ENCODE peak calls at places on chromosomes 5 and 9, in four cellular contexts. C is GM23248, X is PC-3, V is PC-9. M is an unnamed sample.
A peak's percentile ranks its signal among the peaks of the same experiment; 100 is the strongest.

GRCh38 chr9:134455951-134456739 is 129.9 kb downstream of the RXRA start:
- DNase-seq in C (peak; percentile 99), X (peak; percentile 64), V (peak; percentile 79), M (no peak)

GRCh38 chr5:134994560-134995156 is 27.0 kb downstream of the CATSPER3 start:
- DNase-seq in C (no peak), X (no peak), V (no peak), M (no peak)

GRCh38 chr9:135517407-135517822 is 3.8 kb upstream of the LCN1 start:
- DNase-seq in C (no peak), X (no peak), V (no peak), M (no peak)

GRCh38 chr5:131589510-131590348 is 45.3 kb downstream of the RAPGEF6 start:
- DNase-seq in C (peak; percentile 63), X (peak; percentile 41), V (peak; percentile 13), M (peak; percentile 27)

GRCh38 chr5:108036484-108036883 is 345.4 kb downstream of the FBXL17 start:
- DNase-seq in C (no peak), X (no peak), V (no peak), M (no peak)

GRCh38 chr9:93899609-93900435 is 55.3 kb downstream of the BARX1 start:
- DNase-seq in C (no peak), X (no peak), V (no peak), M (no peak)

GRCh38 chr5:139882961-139883539 is 87.4 kb downstream of the PSD2 start:
- DNase-seq in C (no peak), X (no peak), V (no peak), M (no peak)

GRCh38 chr9:93601666-93602065 is 25.3 kb downstream of the PHF2 start:
- DNase-seq in C (no peak), X (no peak), V (no peak), M (no peak)

GRCh38 chr9:38060688-38061087 is 8.3 kb downstream of the SHB start:
- DNase-seq in C (no peak), X (no peak), V (no peak), M (no peak)

GRCh38 chr9:115649991-115650472 is 503.6 kb upstream of the PAPPA start:
- DNase-seq in C (peak; percentile 66), X (no peak), V (no peak), M (no peak)

GRCh38 chr9:37769306-37769705 is 15.6 kb downstream of the EXOSC3 start:
- DNase-seq in C (no peak), X (no peak), V (no peak), M (no peak)

GRCh38 chr5:4533457-4534105 is 606.5 kb upstream of the ADAMTS16 start:
- DNase-seq in C (no peak), X (no peak), V (no peak), M (no peak)

GRCh38 chr5:143147918-143148317 is 255.6 kb downstream of the NR3C1 start:
- DNase-seq in C (no peak), X (no peak), V (no peak), M (no peak)

GRCh38 chr9:104774831-104775573 is 11.1 kb downstream of the NIPSNAP3B start:
- DNase-seq in C (no peak), X (no peak), V (no peak), M (no peak)

GRCh38 chr5:73960023-73960422 is 334.0 kb downstream of the ARHGEF28 start:
- DNase-seq in C (no peak), X (no peak), V (no peak), M (peak; percentile 52)

GRCh38 chr5:79829260-79829659 is 139.6 kb downstream of the CMYA5 start:
- DNase-seq in C (peak; percentile 20), X (no peak), V (no peak), M (no peak)

GRCh38 chr5:31809037-31809910 is 170.3 kb downstream of the PDZD2 start:
- DNase-seq in C (peak; percentile 84), X (peak; percentile 84), V (peak; percentile 67), M (peak; percentile 68)

GRCh38 chr9:15738011-15738410 is 185.2 kb downstream of the CCDC171 start:
- DNase-seq in C (peak; percentile 12), X (no peak), V (no peak), M (no peak)

GRCh38 chr5:995318-995717 is 13.3 kb upstream of the NKD2 start:
- DNase-seq in C (no peak), X (no peak), V (no peak), M (no peak)

GRCh38 chr9:127788337-127789011 is 2.6 kb downstream of the CDK9 start:
- DNase-seq in C (no peak), X (no peak), V (no peak), M (peak; percentile 43)

GRCh38 chr9:129258124-129258822 is 80.2 kb upstream of the IER5L start:
- DNase-seq in C (peak; percentile 96), X (peak; percentile 14), V (peak; percentile 90), M (peak; percentile 96)

GRCh38 chr9:18542837-18543405 is 69.0 kb downstream of the ADAMTSL1 start:
- DNase-seq in C (peak; percentile 70), X (peak; percentile 12), V (no peak), M (no peak)

GRCh38 chr5:31385774-31386537 is 145.9 kb downstream of the DROSHA start:
- DNase-seq in C (no peak), X (peak; percentile 55), V (peak; percentile 70), M (no peak)

GRCh38 chr5:179115845-179116524 is 55.8 kb downstream of the ZNF354C start:
- DNase-seq in C (no peak), X (no peak), V (no peak), M (no peak)

GRCh38 chr9:70959366-70959765 is 162.1 kb downstream of the TRPM3 start:
- DNase-seq in C (no peak), X (no peak), V (no peak), M (no peak)

GRCh38 chr9:15837079-15837679 is 284.3 kb downstream of the CCDC171 start:
- DNase-seq in C (peak; percentile 70), X (peak; percentile 76), V (peak; percentile 3), M (peak; percentile 43)

GRCh38 chr9:129204840-129205239 is 26.8 kb upstream of the IER5L start:
- DNase-seq in C (no peak), X (no peak), V (no peak), M (no peak)

GRCh38 chr5:83473344-83474169 is 2.0 kb downstream of the VCAN start:
- DNase-seq in C (peak; percentile 97), X (peak; percentile 91), V (peak; percentile 75), M (peak; percentile 78)

GRCh38 chr5:89097103-89097502 is 214.1 kb upstream of the MEF2C start:
- DNase-seq in C (no peak), X (no peak), V (no peak), M (no peak)

GRCh38 chr5:142826741-142827492 is 56.7 kb downstream of the ARHGAP26 start:
- DNase-seq in C (peak; percentile 73), X (peak; percentile 88), V (peak; percentile 70), M (no peak)

GRCh38 chr9:20611751-20612287 is 10.5 kb downstream of the MLLT3 start:
- DNase-seq in C (peak; percentile 79), X (peak; percentile 74), V (no peak), M (no peak)
- H3K79me2 ChIP-seq in C (peaks cover 66% of the 10 kb centered on the region), X (peaks cover 11% of the 10 kb centered on the region), V (no peaks in the 10 kb centered on the region), M (peaks cover 82% of the 10 kb centered on the region)

DNA sequence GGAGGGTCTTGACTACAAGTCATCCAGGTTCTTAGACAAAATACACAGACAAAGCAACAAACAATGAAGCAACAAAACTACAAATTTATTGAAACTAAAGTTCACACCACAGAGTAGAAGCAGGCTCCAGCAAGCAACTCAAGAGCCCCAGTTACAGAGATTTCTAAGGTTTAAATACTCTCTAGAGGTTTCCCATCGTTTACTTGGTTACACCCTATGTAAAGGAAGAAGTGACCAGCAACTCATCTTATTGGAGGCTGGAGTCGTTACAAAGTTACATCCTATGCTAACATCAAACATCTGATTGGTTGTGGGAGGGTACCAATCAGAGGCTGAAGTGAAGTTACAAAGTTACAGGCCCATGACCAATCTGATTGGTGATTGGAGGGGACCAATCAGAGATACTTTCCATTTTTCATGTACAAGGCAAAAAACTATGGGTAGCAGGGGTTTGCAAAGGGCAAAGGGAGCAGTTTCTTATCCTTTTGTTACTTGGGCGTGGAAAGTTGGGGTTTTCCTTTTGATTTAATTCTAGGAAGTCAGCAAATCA is 2292.6 kb upstream of the C9orf72 start:
- DNase-seq in C (no peak), X (no peak), V (no peak), M (no peak)
- H3F3A ChIP-seq in C (no peaks in the 10 kb centered on the region), X (no peaks in the 10 kb centered on the region), V (no peaks in the 10 kb centered on the region), M (no peaks in the 10 kb centered on the region)

GRCh38 chr9:97406620-97407177 is 5.2 kb upstream of the TDRD7 start:
- DNase-seq in C (no peak), X (no peak), V (no peak), M (no peak)
- H3K27me3 ChIP-seq in C (peaks cover 40% of the 10 kb centered on the region), X (no peaks in the 10 kb centered on the region), V (peaks cover 10% of the 10 kb centered on the region), M (no peaks in the 10 kb centered on the region)

GRCh38 chr9:21994996-21995651 is 533 bp downstream of the CDKN2B-AS1 start:
- DNase-seq in C (peak; percentile 90), X (peak; percentile 63), V (peak; percentile 76), M (no peak)
- H3K79me2 ChIP-seq in C (peaks cover 38% of the 10 kb centered on the region), X (peaks cover 90% of the 10 kb centered on the region), V (peaks cover 87% of the 10 kb centered on the region), M (no peaks in the 10 kb centered on the region)

GRCh38 chr9:79604921-79605562 is 33.3 kb downstream of the TLE4 start:
- DNase-seq in C (peak; percentile 16), X (no peak), V (no peak), M (no peak)

GRCh38 chr9:79610019-79610760 is 38.4 kb downstream of the TLE4 start:
- DNase-seq in C (peak; percentile 56), X (no peak), V (no peak), M (no peak)

GRCh38 chr9:79613145-79613544 is 41.4 kb downstream of the TLE4 start:
- DNase-seq in C (no peak), X (no peak), V (no peak), M (no peak)

GRCh38 chr9:79611091-79611614 is 39.4 kb downstream of the TLE4 start:
- DNase-seq in C (peak; percentile 87), X (peak; percentile 27), V (no peak), M (no peak)

GRCh38 chr9:79609468-79610018 is 37.8 kb downstream of the TLE4 start:
- DNase-seq in C (no peak), X (no peak), V (no peak), M (no peak)
- H3F3A ChIP-seq in C (peaks cover 64% of the 10 kb centered on the region), X (no peaks in the 10 kb centered on the region), V (no peaks in the 10 kb centered on the region), M (no peaks in the 10 kb centered on the region)

GRCh38 chr5:9347541-9348295 is 198.2 kb downstream of the SEMA5A start:
- DNase-seq in C (peak; percentile 50), X (peak; percentile 63), V (no peak), M (no peak)

GRCh38 chr5:9347032-9347431 is 198.8 kb downstream of the SEMA5A start:
- DNase-seq in C (no peak), X (no peak), V (no peak), M (peak; percentile 55)

GRCh38 chr5:9351535-9351934 is 194.3 kb downstream of the SEMA5A start:
- DNase-seq in C (peak; percentile 79), X (no peak), V (no peak), M (no peak)

GRCh38 chr5:9350301-9350797 is 195.5 kb downstream of the SEMA5A start:
- DNase-seq in C (peak; percentile 89), X (peak; percentile 52), V (no peak), M (no peak)

DNA sequence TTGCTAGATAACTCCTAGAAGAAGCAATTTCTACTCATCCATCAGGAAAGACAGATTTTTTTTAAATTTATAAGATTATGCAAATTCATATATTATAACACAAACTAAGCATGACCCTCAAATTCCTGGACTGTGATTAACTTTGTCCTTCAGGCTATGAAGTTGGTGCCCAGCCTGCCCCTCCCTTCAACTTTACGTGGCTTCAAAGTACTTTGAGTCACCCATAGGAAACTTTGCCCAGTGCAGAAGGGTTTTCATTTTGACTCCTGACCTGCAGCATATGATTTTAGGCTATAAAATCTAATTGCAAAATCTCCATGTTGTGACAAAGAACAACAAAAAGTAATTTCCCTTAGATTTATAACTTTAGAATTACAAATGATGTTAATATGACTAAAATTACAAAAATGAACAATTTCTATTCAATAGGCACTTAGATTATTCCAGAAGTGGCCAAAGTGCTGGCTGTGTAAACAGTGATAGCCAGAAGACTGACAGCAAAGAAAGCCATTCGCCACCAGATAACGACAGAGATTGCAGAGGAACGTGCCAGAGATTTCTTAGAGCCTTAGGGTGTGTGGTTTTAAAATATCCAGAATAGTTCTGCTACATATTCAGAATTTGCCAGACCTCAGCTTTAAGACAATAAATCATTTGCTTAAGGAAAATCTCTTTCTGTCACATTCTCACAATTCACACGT is 197.4 kb downstream of the SEMA5A start:
- DNase-seq in C (peak; percentile 93), X (peak; percentile 98), V (no peak), M (no peak)
- H3K27me3 ChIP-seq in C (no peaks in the 10 kb centered on the region), X (no peaks in the 10 kb centered on the region), V (no peaks in the 10 kb centered on the region), M (no peaks in the 10 kb centered on the region)

M was measured in MM.1S.